ENCODE peak calls at places on chromosome 12, in six cellular contexts. R is A549, Y is HepG2, V is HCT116, F is endothelial cell of umbilical vein, D is H1. L is an unnamed sample.

GRCh38 chr12:76764856-76765255 is 941 bp downstream of the ZDHHC17 start:
- DNase-seq in R (no peak), Y (peak; percentile 4), V (no peak), F (no peak), D (no peak), L (peak; percentile 32)

GRCh38 chr12:106049105-106049504 is 89.6 kb downstream of the NUAK1 start:
- DNase-seq in R (no peak), Y (no peak), V (no peak), F (no peak), D (no peak), L (no peak)

GRCh38 chr12:123645851-123646250 is 12.2 kb downstream of the GTF2H3 start:
- DNase-seq in R (no peak), Y (no peak), V (no peak), F (no peak), D (no peak), L (no peak)

GRCh38 chr12:106766393-106766826 is 8.1 kb upstream of the RIC8B start:
- DNase-seq in R (no peak), Y (no peak), V (no peak), F (peak; percentile 70), D (no peak), L (no peak)

GRCh38 chr12:62248873-62249272 is 11.3 kb upstream of the USP15 start:
- DNase-seq in R (no peak), Y (no peak), V (no peak), F (no peak), D (no peak), L (peak; percentile 76)

GRCh38 chr12:106271575-106272505 is 24.0 kb upstream of the CKAP4 start:
- DNase-seq in R (no peak), Y (no peak), V (no peak), F (no peak), D (no peak), L (no peak)

GRCh38 chr12:68317047-68317667 is 15.0 kb downstream of the MDM1 start:
- DNase-seq in R (peak; percentile 31), Y (peak; percentile 35), V (peak; percentile 27), F (peak; percentile 49), D (no peak), L (peak; percentile 68)

GRCh38 chr12:98743362-98743953 is 98.4 kb downstream of the APAF1 start:
- DNase-seq in R (peak; percentile 48), Y (peak; percentile 30), V (peak; percentile 21), F (peak; percentile 42), D (no peak), L (peak; percentile 48)

GRCh38 chr12:47782372-47782770 is 9.3 kb downstream of the SLC48A1 start:
- DNase-seq in R (no peak), Y (no peak), V (no peak), F (no peak), D (no peak), L (no peak)

GRCh38 chr12:106284294-106285105 is 18.0 kb upstream of the TCP11L2 start:
- DNase-seq in R (no peak), Y (peak; percentile 91), V (no peak), F (no peak), D (no peak), L (no peak)

GRCh38 chr12:116577149-116577548 is 18.0 kb downstream of the MAP1LC3B2 start:
- DNase-seq in R (no peak), Y (no peak), V (no peak), F (no peak), D (no peak), L (no peak)

GRCh38 chr12:70598467-70599194 is 38.6 kb downstream of the PTPRB start:
- DNase-seq in R (no peak), Y (no peak), V (no peak), F (peak; percentile 96), D (no peak), L (no peak)

GRCh38 chr12:28024231-28024995 is 51.9 kb upstream of the PTHLH start:
- DNase-seq in R (no peak), Y (no peak), V (no peak), F (peak; percentile 17), D (no peak), L (no peak)

GRCh38 chr12:90543841-90544240 is 411.1 kb downstream of the CCER1 start:
- DNase-seq in R (no peak), Y (no peak), V (no peak), F (peak; percentile 83), D (no peak), L (no peak)

GRCh38 chr12:106000376-106001104 is 138.2 kb downstream of the NUAK1 start:
- DNase-seq in R (no peak), Y (no peak), V (no peak), F (no peak), D (no peak), L (no peak)

GRCh38 chr12:68158427-68158826 is 1.1 kb downstream of the IFNG start:
- DNase-seq in R (no peak), Y (no peak), V (peak; percentile 40), F (no peak), D (no peak), L (peak; percentile 42)

GRCh38 chr12:17192721-17193120 is 586.8 kb upstream of the LMO3 start:
- DNase-seq in R (no peak), Y (no peak), V (no peak), F (no peak), D (no peak), L (no peak)

DNA sequence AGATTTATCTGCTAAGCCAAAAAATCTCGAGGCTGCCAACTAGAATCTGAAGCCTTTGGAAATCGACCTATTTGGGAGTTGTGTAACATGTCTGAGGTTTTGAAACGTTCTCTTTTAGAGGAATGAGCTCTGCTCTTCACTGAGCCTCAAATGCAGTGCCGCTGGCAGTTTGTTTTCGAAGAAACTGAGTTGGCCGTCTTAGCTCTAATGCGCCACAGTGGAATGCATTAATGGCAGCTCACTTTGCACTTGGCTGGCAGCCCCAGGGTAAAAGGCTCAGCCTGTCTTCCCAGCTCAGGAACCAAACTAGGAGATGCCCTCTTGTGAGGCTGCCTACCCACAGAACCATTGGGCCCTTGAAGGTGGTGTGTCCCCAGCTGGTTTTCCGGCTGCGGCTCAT is 53.8 kb downstream of the SFSWAP start:
- DNase-seq in R (no peak), Y (no peak), V (no peak), F (no peak), D (no peak), L (no peak)
- TF ChIP-seq MAX in R (no peak), Y (no peak), V (no peak), F (no peak), D (no peak), L (no peak)

DNA sequence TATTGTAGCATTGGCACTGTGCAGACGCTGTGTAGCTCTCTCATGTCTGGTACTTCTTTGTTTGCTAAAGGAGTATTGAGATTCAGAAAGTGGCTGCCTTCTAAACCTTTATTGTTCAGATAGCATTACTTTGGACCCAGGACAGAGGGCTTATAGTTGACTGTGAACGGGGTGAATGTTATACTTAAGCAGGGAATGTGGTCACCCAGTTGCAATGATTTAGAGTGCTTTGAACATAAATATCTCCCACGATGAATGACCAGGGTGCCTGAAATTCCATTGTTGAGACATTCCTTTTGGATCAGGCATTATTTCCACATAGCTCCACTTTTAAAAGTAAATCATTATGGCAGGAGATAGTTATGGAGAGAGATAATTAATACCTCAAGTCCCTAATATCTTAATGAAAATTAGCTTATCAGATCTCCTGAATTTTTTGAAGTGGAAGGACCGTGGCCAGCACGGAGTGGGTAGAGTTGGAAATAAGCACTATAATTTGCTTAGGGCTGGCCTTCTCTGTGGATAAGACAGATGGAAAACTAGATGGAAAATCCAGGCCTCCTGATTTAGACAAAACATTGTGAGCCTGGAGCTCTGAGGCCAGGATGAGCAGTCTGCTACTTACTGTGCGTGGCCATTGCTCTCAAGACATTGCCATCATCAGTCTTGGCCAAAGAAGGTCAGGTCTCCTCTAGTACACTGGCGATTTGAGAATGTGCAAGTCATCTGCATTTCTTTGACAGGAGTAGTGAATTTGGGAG is 114.5 kb downstream of the ETV6 start:
- DNase-seq in R (no peak), Y (peak; percentile 70), V (no peak), F (no peak), D (no peak), L (no peak)
- TF ChIP-seq POLR2A in R (no peak), Y (no peak), V (no peak), F (no peak), D (no peak), L (no peak)

GRCh38 chr12:122467983-122468382 is 32.7 kb downstream of the ZCCHC8 start:
- DNase-seq in R (no peak), Y (no peak), V (no peak), F (no peak), D (no peak), L (no peak)

GRCh38 chr12:122473543-122474323 is 27.0 kb downstream of the ZCCHC8 start:
- DNase-seq in R (no peak), Y (no peak), V (no peak), F (no peak), D (no peak), L (peak; percentile 60)

GRCh38 chr12:122474324-122474716 is 26.4 kb downstream of the ZCCHC8 start:
- DNase-seq in R (no peak), Y (no peak), V (no peak), F (no peak), D (no peak), L (no peak)

DNA sequence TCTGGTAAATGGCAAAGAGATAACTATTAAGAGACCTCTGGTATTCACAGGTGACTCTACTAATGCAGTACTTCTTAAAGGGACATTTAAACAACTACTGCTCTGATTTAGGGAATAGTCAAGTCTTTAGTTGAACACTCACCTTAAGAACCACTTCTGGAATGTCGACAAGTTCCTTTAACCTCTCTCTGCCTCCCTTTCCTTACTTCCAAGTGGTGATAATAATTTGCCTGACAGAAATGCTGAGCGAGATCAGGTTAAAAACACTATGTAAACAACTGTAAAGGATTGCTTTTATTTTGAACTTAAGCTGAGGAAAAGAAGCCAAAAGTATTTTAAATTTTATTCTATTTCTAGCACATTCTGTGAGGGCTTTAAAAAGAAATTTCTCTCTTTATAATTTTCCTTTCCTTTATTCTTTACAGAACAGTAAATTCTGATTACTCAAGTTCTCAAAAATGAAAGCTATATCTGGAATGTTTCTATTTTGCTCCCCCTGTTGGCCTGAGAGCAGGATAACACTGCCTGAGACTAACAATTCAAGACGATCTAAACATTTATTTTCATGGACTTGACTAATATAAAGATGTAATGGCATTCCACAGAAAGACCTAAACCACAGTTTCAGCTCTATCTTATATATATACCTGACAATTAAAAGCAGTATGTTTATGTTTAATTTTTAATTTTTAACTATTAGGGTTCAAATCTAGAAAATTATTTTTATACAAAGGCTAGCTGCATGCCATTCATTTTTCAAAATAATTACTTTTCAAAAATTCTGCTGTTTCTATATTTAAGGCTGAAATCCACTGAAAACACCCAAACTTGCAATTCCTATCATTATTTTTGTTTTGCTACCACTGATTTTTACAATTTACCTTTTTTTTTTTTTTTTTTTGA is 29.2 kb downstream of the ZCCHC8 start:
- DNase-seq in R (peak; percentile 29), Y (peak; percentile 77), V (peak; percentile 42), F (peak; percentile 80), D (no peak), L (peak; percentile 78)
- TF ChIP-seq CTCF in R (peak; percentile 84), Y (peak; percentile 71), V (peak; percentile 78), F (peak; percentile 62), D (no peak), L (peak; percentile 89)

DNA sequence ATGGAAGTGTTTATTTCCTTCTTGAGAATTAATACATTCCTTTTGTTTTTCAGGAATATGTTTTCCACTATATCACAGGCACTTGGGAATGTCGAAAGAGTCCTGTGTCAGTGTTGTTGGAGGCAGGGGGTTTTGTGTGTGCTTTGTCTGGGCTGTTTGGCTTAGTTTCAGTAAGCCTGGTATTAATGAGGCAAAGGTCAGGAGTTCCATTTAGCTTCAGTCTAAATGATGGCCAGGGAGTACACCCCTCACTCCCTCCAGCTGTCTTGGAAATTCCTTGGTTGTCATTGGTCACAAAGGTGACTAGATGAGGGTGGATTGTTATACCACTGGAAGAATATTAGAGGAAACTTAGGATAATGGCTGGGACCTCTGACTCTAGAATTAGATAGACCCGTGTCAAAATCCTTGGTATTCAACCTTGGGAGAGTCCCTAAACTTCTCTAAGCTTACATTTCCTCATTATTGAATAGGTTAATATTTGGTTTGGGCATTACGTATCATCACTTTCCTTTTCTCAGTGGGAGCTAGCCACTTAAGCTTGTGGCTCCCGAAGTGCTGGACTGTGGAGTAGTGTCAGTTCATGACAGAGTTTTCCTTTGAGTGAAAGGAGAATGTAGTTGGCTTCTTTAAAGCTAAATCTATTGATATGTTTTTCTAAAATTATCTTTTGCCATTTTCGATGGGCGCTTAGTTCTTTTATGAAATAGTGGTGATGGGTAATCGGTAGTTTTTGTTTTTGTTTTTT is 5.2 kb downstream of the FRS2 start:
- DNase-seq in R (no peak), Y (peak; percentile 61), V (no peak), F (peak; percentile 80), D (no peak), L (no peak)
- TF ChIP-seq MAX in R (no peak), Y (no peak), V (no peak), F (no peak), D (no peak), L (no peak)